ENCODE peak calls at places on chromosome 18, in four cellular contexts. F is A549, H is K562, P is GM12878. C is an unnamed sample.

GRCh38 chr18:78363556-78363955 is 616.1 kb upstream of the SALL3 start:
- DNase-seq in H (no peak), F (no peak), P (no peak), C (no peak)

GRCh38 chr18:60676807-60677206 is 304.2 kb upstream of the MC4R start:
- DNase-seq in P (no peak), H (no peak), F (no peak), C (peak; percentile 6)

GRCh38 chr18:75530548-75531211 is 103.2 kb upstream of the SMIM21 start:
- DNase-seq in F (no peak), P (no peak), H (no peak), C (no peak)

GRCh38 chr18:31218671-31219383 is 56.2 kb upstream of the DSC1 start:
- DNase-seq in H (no peak), P (no peak), F (no peak), C (no peak)

GRCh38 chr18:42801706-42802105 is 313.8 kb downstream of the RIT2 start:
- DNase-seq in P (no peak), F (no peak), H (no peak), C (no peak)

GRCh38 chr18:10519999-10520935 is 5.6 kb upstream of the NAPG start:
- DNase-seq in H (peak; percentile 72), P (peak; percentile 53), F (peak; percentile 78), C (peak; percentile 93)

GRCh38 chr18:80246656-80247402 is 485 bp downstream of the PARD6G start:
- DNase-seq in F (no peak), P (no peak), H (peak; percentile 55), C (peak; percentile 31)

GRCh38 chr18:7516505-7517117 is 50.5 kb upstream of the PTPRM start:
- DNase-seq in H (no peak), F (no peak), P (no peak), C (no peak)

GRCh38 chr18:73688851-73689659 is 458.6 kb downstream of the FBXO15 start:
- DNase-seq in F (no peak), H (no peak), P (peak; percentile 20), C (no peak)

GRCh38 chr18:75915941-75916640 is 488.6 kb upstream of the SMIM21 start:
- DNase-seq in F (no peak), P (no peak), H (peak; percentile 11), C (no peak)

GRCh38 chr18:28267878-28268625 is 91.1 kb upstream of the CDH2 start:
- DNase-seq in H (no peak), P (no peak), F (peak; percentile 5), C (no peak)

GRCh38 chr18:57023483-57023882 is 123.4 kb upstream of the BOD1L2 start:
- DNase-seq in F (no peak), H (no peak), P (peak; percentile 55), C (no peak)

GRCh38 chr18:62402342-62402948 is 77.3 kb downstream of the TNFRSF11A start:
- DNase-seq in H (no peak), F (no peak), P (no peak), C (no peak)

GRCh38 chr18:46069524-46069923 is 2.5 kb downstream of the PSTPIP2 start:
- DNase-seq in P (no peak), H (no peak), F (no peak), C (no peak)

GRCh38 chr18:21599585-21600525 is 649 bp downstream of the ESCO1 start:
- DNase-seq in H (peak; percentile 79), F (no peak), P (no peak), C (peak; percentile 59)

GRCh38 chr18:46566111-46566510 is 90.9 kb downstream of the LOXHD1 start:
- DNase-seq in H (no peak), P (no peak), F (no peak), C (no peak)

GRCh38 chr18:37465922-37466321 is 99.7 kb downstream of the CELF4 start:
- DNase-seq in P (no peak), F (no peak), H (no peak), C (no peak)

GRCh38 chr18:34261865-34262780 is 37.4 kb upstream of the NOL4 start:
- DNase-seq in H (no peak), F (no peak), P (no peak), C (no peak)

GRCh38 chr18:74092922-74093321 is 54.7 kb downstream of the FBXO15 start:
- DNase-seq in P (no peak), F (no peak), H (no peak), C (no peak)

GRCh38 chr18:43115076-43116035 is at the start of gene RIT2:
- DNase-seq in F (no peak), H (no peak), P (no peak), C (no peak)

GRCh38 chr18:55152801-55153200 is 193.5 kb upstream of the CCDC68 start:
- DNase-seq in H (no peak), F (no peak), P (no peak), C (no peak)

GRCh38 chr18:57813245-57813644 is 10.1 kb upstream of the ATP8B1 start:
- DNase-seq in P (no peak), F (peak; percentile 70), H (no peak), C (no peak)

DNA sequence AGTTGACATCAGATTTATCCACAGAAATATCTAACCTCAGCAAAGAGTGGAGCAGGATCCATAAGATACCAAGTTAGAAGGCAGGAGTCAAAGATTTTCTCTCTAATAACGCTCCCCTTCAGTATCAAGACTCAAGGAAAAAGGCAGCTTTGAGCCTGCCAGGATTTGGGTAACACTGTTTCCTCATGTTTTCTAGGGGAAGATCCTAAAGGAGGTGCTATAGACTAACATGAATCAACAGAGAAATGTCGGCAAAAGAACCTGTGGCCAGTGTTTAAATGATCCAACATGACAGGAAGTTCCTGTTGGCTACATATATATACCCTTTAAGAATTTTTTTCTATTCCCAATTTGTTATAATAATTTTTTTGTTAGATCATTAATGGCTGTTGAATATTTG is 402.3 kb downstream of the TGIF1 start:
- DNase-seq in H (no peak), F (no peak), P (no peak), C (peak; percentile 7)
- TF ChIP-seq MYC in H (no peak), F (no peak), P (no peak), C (no peak)

GRCh38 chr18:3250237-3251107 is 2.9 kb downstream of the MYL12A start:
- DNase-seq in H (peak; percentile 32), P (no peak), F (no peak), C (no peak)
- TF ChIP-seq MYC in H (no peak), P (no peak), F (no peak), C (no peak)

GRCh38 chr18:49274188-49274714 is 186.2 kb downstream of the DYM start:
- DNase-seq in H (no peak), F (no peak), P (no peak), C (peak; percentile 8)
- TF ChIP-seq MYC in H (peak; percentile 41), F (no peak), P (no peak), C (no peak)

DNA sequence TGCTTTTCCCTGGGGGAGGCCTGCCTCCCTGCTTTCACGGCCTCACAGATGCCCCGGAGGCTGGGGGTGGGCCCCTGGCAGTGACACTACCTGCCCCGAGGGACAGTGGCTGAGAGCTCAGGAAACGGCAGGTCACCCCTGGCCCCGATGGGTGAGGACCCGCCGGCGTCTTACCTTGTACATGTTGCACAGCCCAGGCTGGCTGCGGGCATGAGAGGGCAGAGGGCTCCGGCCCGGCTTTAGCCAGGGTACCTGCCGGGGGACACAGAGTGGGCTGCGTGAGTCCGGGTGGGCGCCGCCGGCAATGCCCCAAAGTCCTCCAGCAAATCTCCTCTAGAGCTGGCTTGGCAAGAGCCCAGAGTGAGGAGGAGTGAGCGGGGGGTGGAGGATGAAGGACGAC is 122.9 kb downstream of the MBP start:
- DNase-seq in H (no peak), P (no peak), F (no peak), C (no peak)
- TF ChIP-seq MYC in H (no peak), P (no peak), F (no peak), C (no peak)

DNA sequence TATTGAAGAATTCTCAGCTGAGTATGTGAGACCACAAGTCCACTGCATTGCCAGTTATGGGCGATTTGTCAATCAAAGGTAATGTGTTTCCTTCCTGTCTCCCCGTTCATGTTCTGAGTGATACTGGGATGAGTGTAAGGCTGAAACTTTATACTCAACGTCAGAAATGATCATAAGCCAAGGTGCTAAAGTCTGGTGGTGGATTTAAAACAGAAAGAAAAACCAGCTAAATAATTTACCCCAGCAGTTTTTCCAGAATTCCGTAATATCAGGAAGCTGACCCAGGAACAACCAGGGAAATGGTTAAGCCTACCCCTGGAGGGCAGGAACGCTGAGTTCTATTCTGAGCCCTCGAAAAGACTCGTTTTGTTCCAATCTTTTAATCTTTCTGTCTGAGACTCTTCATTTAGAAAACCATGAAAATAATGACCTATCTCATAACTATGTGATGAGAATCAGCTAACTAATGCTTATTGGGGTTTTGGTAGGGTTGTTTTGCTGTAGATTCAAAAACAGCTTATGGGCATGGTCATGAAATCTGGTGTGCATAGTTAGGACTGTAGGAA is 149.6 kb downstream of the LAMA3 start:
- DNase-seq in H (no peak), F (no peak), P (no peak), C (no peak)
- TF ChIP-seq MYC in H (no peak), F (no peak), P (no peak), C (no peak)